ENCODE peak calls at places on chromosomes 2 and 18, in four cellular contexts. S is endothelial cell of umbilical vein, G is A549, X is HepG2. L is an unnamed sample.

GRCh38 chr18:50982802-50983179 is 15.0 kb downstream of the ELAC1 start:
- DNase-seq in S (no peak), G (no peak), X (no peak), L (no peak)

GRCh38 chr18:57542126-57542525 is 44.4 kb downstream of the FECH start:
- DNase-seq in S (no peak), G (no peak), X (no peak), L (no peak)

GRCh38 chr2:111185496-111186022 is 64.8 kb downstream of the BCL2L11 start:
- DNase-seq in S (no peak), G (no peak), X (no peak), L (no peak)

GRCh38 chr2:158458617-158458920 is 1.8 kb downstream of the PKP4 start:
- DNase-seq in S (no peak), G (no peak), X (peak), L (no peak)

GRCh38 chr2:237895544-237896506 is 36.4 kb downstream of the RAMP1 start:
- DNase-seq in S (no peak), G (no peak), X (no peak), L (no peak)

GRCh38 chr2:44934024-44934423 is 7.5 kb upstream of the SIX3 start:
- DNase-seq in S (no peak), G (no peak), X (no peak), L (peak)

GRCh38 chr2:128374001-128374710 is 55.5 kb upstream of the HS6ST1 start:
- DNase-seq in S (no peak), G (no peak), X (peak), L (no peak)

GRCh38 chr2:31384771-31385276 is 29.7 kb downstream of the XDH start:
- DNase-seq in S (no peak), G (peak), X (no peak), L (no peak)

GRCh38 chr2:17646096-17646554 is 105.6 kb downstream of the VSNL1 start:
- DNase-seq in S (peak), G (peak), X (peak), L (no peak)

GRCh38 chr18:13543144-13543543 is 183.2 kb downstream of the FAM210A start:
- DNase-seq in S (no peak), G (no peak), X (no peak), L (no peak)

GRCh38 chr2:149028377-149028776 is 10.1 kb upstream of the LYPD6B start:
- DNase-seq in S (no peak), G (no peak), X (no peak), L (peak)

GRCh38 chr2:48714240-48714639 is 41.3 kb downstream of the LHCGR start:
- DNase-seq in S (no peak), G (no peak), X (no peak), L (no peak)

GRCh38 chr2:121427187-121427689 is 103.4 kb upstream of the RNU4ATAC start:
- DNase-seq in S (no peak), G (no peak), X (no peak), L (no peak)

GRCh38 chr2:241741016-241741415 is 6.6 kb downstream of the D2HGDH start:
- DNase-seq in S (no peak), G (no peak), X (no peak), L (no peak)

GRCh38 chr2:226963528-226963927 is 127.7 kb downstream of the RHBDD1 start:
- DNase-seq in S (no peak), G (no peak), X (no peak), L (no peak)

GRCh38 chr2:225438263-225438662 is 38.8 kb downstream of the NYAP2 start:
- DNase-seq in S (no peak), G (no peak), X (no peak), L (no peak)

GRCh38 chr2:9234680-9235387 is 28.2 kb downstream of the ASAP2 start:
- DNase-seq in S (peak), G (peak), X (peak), L (no peak)

GRCh38 chr2:128466377-128467175 is 147.9 kb upstream of the HS6ST1 start:
- DNase-seq in S (no peak), G (no peak), X (no peak), L (peak)

GRCh38 chr18:36504928-36505327 is 207.4 kb downstream of the FHOD3 start:
- DNase-seq in S (no peak), G (no peak), X (no peak), L (no peak)

GRCh38 chr2:64422466-64422865 is 31.5 kb upstream of the LGALSL start:
- DNase-seq in S (no peak), G (no peak), X (no peak), L (no peak)

GRCh38 chr2:174662459-174662858 is 64.9 kb upstream of the WIPF1 start:
- DNase-seq in S (no peak), G (peak), X (no peak), L (no peak)

GRCh38 chr2:33108483-33109443 is 162.0 kb downstream of the LTBP1 start:
- DNase-seq in S (peak), G (no peak), X (no peak), L (no peak)

GRCh38 chr2:218645126-218645525 is 14.3 kb downstream of the ZNF142 start:
- DNase-seq in S (peak), G (no peak), X (no peak), L (no peak)

GRCh38 chr2:72954376-72955187 is 37.3 kb downstream of the EMX1 start:
- DNase-seq in S (no peak), G (no peak), X (no peak), L (no peak)

GRCh38 chr2:172229125-172229524 is 126.4 kb upstream of the DLX2 start:
- DNase-seq in S (no peak), G (no peak), X (no peak), L (no peak)

GRCh38 chr2:98013407-98014042 is 17.8 kb upstream of the TMEM131 start:
- DNase-seq in S (no peak), G (no peak), X (peak), L (no peak)

GRCh38 chr18:7202119-7202680 is 28.7 kb upstream of the LRRC30 start:
- DNase-seq in S (no peak), G (no peak), X (no peak), L (no peak)

GRCh38 chr2:197873293-197873701 is 68.9 kb downstream of the PLCL1 start:
- DNase-seq in S (no peak), G (no peak), X (no peak), L (peak)

GRCh38 chr18:36850527-36851201 is 21.7 kb downstream of the KIAA1328 start:
- DNase-seq in S (peak), G (no peak), X (peak), L (no peak)

DNA sequence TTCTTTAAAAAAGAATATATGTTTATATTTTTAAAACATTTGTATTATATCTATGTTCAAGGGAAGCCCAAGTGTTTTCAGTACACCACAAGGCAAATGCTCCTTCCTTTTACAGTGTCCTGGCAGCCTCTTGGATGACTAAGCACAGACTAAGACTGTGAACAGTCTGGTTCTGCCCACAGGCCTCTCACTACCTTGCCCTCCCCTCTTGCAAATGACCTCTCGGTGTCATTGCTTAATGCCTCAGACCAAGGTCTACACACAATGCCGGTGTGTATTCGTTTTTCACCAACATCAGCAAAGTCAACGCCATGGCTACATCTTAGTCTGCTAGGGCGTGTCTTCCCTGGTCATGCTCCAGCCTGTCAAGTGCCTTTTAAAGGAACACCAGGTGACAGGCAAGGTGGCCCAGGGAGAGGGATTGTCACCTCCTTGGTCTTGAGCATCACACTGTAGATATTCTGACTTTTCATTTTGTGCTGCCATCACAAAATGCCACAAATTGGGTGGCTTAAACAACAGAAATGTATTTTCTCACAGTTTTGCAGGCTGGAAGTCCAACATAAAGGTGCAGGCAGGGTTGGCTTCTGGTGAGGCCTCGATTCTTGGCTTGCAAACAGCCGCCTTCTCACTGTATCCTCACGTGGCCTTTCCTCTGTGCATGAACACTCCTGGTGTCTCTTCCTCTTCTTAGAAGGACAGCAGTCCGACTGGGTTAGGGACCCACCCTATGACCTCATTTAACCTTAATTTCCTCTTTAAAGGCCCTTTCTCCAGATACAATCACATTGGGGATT is 266.4 kb downstream of the KLHL29 start:
- DNase-seq in S (peak), G (no peak), X (peak), L (no peak)
- TF ChIP-seq JUN in S (no peak), G (no peak), X (no peak), L (no peak)

GRCh38 chr18:4839639-4840038 is 357.4 kb downstream of the AKAIN1 start:
- DNase-seq in S (no peak), G (no peak), X (no peak), L (no peak)
- TF ChIP-seq JUN in S (no peak), G (no peak), X (no peak), L (no peak)

GRCh38 chr18:61896767-61897166 is 4.0 kb upstream of the RNF152 start:
- DNase-seq in S (peak), G (no peak), X (no peak), L (no peak)
- TF ChIP-seq JUN in S (no peak), G (no peak), X (no peak), L (no peak)

GRCh38 chr2:66435963-66436362 is 1.0 kb downstream of the MEIS1 start:
- DNase-seq in S (no peak), G (no peak), X (no peak), L (no peak)

GRCh38 chr2:66435549-66435875 is 587 bp downstream of the MEIS1 start:
- DNase-seq in S (peak), G (no peak), X (no peak), L (no peak)

GRCh38 chr2:66433695-66433944 is 1.3 kb upstream of the MEIS1 start:
- DNase-seq in S (no peak), G (no peak), X (no peak), L (no peak)

GRCh38 chr2:66433945-66434678 is 813 bp upstream of the MEIS1 start:
- DNase-seq in S (peak), G (peak), X (peak), L (peak)

DNA sequence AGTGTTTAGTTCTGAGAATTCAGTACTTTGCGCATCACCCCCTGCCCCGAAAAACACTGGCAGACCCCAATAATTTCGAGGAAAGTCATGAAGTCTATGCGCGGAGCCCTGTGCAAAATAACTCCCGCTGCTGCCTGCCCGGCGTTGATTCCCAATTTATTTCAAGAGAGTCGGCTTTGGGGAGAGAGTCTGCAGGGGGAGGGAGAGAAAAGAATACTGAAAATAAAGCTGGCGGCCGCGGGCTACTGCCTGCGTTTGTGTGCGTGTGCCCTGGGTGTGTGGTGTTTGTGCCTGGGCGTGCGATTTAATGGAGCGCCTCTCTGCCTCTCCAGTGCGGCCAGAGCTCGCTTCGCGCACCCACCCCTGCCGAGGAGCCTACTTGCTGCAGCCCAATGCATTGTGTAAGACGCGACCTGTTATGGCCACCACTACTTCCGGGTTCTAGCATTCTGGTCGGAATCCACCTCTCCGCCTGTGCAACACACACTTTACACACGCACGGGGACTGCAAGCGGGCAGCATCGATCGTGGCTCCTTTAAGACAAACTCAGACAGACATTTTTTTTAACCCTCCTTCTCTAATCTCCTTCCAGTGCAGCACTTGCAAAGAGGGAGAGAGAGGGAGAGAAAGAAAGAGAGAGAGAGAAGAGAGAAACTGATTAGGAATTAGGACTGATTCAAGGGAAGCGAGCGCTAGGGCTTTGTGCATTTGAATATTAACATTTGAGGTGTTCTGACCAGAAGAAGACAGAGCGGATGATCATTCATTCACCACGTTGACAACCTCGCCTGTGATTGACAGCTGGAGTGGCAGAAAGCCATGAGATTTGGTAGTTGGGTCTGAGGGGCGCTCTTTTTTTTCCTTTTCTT is at the start of gene MEIS1:
- DNase-seq in S (peak), G (peak), X (peak), L (no peak)
- TF ChIP-seq JUN in S (no peak), G (peak), X (no peak), L (no peak)

L was measured in H1.